ENCODE peak calls at places on chromosomes 16 and 17, in seven cellular contexts. N is astrocyte; L is A549; W is heart left ventricle; R is CD8-positive, alpha-beta memory T cell; M is skeletal muscle cell; I is uterus. Z is an unnamed sample.

GRCh38 chr16:49396206-49396720 is 22.7 kb downstream of the C16orf78 start:
- DNase-seq in N (no peak), L (no peak), W (no peak), R (no peak), M (no peak), I (no peak), Z (no peak)

GRCh38 chr16:4894276-4895150 is 42.4 kb downstream of the PPL start:
- DNase-seq in N (no peak), L (peak), W (no peak), R (no peak), M (no peak), I (no peak), Z (no peak)

GRCh38 chr16:24999856-25000447 is 15.2 kb downstream of the ARHGAP17 start:
- DNase-seq in N (peak), L (peak), W (no peak), R (no peak), M (no peak), I (no peak), Z (peak)

GRCh38 chr16:67170168-67170947 is at the start of gene NOL3:
- DNase-seq in N (peak), L (peak), W (peak), R (no peak), M (peak), I (peak), Z (peak)

GRCh38 chr16:47374629-47375028 is 86.2 kb downstream of the ITFG1 start:
- DNase-seq in N (peak), L (no peak), W (no peak), R (no peak), M (no peak), I (no peak), Z (no peak)

GRCh38 chr17:29563816-29564215 is 3.0 kb downstream of the ABHD15 start:
- DNase-seq in N (no peak), L (no peak), W (no peak), R (no peak), M (no peak), I (no peak), Z (no peak)

GRCh38 chr17:4364622-4365041 is 1.8 kb downstream of the UBE2G1 start:
- DNase-seq in N (no peak), L (no peak), W (no peak), R (no peak), M (no peak), I (peak), Z (no peak)

GRCh38 chr16:53549970-53550406 is 47.0 kb upstream of the AKTIP start:
- DNase-seq in N (peak), L (peak), W (peak), R (peak), M (peak), I (peak), Z (peak)

GRCh38 chr16:79437764-79438728 is 162.5 kb downstream of the MAF start:
- DNase-seq in N (peak), L (no peak), W (no peak), R (no peak), M (no peak), I (peak), Z (peak)

GRCh38 chr17:63381101-63381729 is 64.9 kb downstream of the CYB561 start:
- DNase-seq in N (peak), L (no peak), W (no peak), R (no peak), M (no peak), I (no peak), Z (no peak)

GRCh38 chr17:74380086-74380958 is 13.0 kb downstream of the GPR142 start:
- DNase-seq in N (no peak), L (peak), W (no peak), R (no peak), M (no peak), I (no peak), Z (peak)

GRCh38 chr17:40329981-40330794 is 21.2 kb downstream of the RARA start:
- DNase-seq in N (no peak), L (no peak), W (peak), R (no peak), M (no peak), I (no peak), Z (peak)

GRCh38 chr17:49696233-49696761 is 11.5 kb downstream of the SLC35B1 start:
- DNase-seq in N (no peak), L (no peak), W (no peak), R (peak), M (no peak), I (no peak), Z (no peak)

GRCh38 chr17:38903404-38903803 is 22.0 kb upstream of the LASP1NB start:
- DNase-seq in N (no peak), L (no peak), W (no peak), R (no peak), M (no peak), I (no peak), Z (no peak)

GRCh38 chr17:14922421-14922820 is 342.7 kb downstream of the PMP22 start:
- DNase-seq in N (no peak), L (no peak), W (no peak), R (no peak), M (no peak), I (no peak), Z (peak)

GRCh38 chr17:57067781-57068180 is 17.3 kb upstream of the AKAP1 start:
- DNase-seq in N (no peak), L (no peak), W (no peak), R (no peak), M (no peak), I (no peak), Z (no peak)

GRCh38 chr16:84053237-84053636 is 10.6 kb upstream of the SLC38A8 start:
- DNase-seq in N (no peak), L (no peak), W (peak), R (no peak), M (no peak), I (peak), Z (no peak)

GRCh38 chr17:75488693-75489510 is 26.4 kb downstream of the CASKIN2 start:
- DNase-seq in N (no peak), L (no peak), W (no peak), R (no peak), M (no peak), I (no peak), Z (no peak)

GRCh38 chr17:1626333-1626732 is 2.3 kb downstream of the SLC43A2 start:
- DNase-seq in N (no peak), L (no peak), W (no peak), R (no peak), M (no peak), I (no peak), Z (no peak)
- H3K4me3 ChIP-seq in N (no peak), L (no peak), W (peak), R (no peak), M (no peak), I (no peak), Z (no peak)

GRCh38 chr17:1229891-1230571 is 40.2 kb upstream of the BHLHA9 start:
- DNase-seq in N (no peak), L (no peak), W (no peak), R (no peak), M (no peak), I (no peak), Z (no peak)
- H3K4me3 ChIP-seq in N (peak), L (peak), W (peak), R (no peak), M (peak), I (peak), Z (no peak)

DNA sequence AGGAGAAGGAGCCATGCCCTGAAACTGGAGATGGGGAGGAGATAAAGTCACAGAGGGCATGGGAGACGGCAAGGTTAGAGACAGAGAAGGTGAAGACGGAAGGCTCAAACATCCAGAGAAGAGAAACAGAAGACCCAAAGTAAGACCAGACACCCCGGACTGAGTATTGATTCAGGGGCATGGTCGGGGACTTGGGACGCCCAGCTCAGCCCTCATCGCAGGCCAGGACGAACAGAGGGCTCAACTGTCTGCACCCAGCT is 1.1 kb downstream of the XYLT1 start:
- DNase-seq in N (no peak), L (no peak), W (no peak), R (no peak), M (no peak), I (no peak), Z (no peak)
- H3K4me3 ChIP-seq in N (peak), L (peak), W (peak), R (peak), M (peak), I (peak), Z (no peak)

GRCh38 chr17:81488276-81488860 is 24.2 kb downstream of the ACTG1 start:
- DNase-seq in N (no peak), L (no peak), W (no peak), R (no peak), M (no peak), I (no peak), Z (no peak)
- H3K4me3 ChIP-seq in N (peak), L (peak), W (peak), R (no peak), M (peak), I (peak), Z (peak)